ENCODE peak calls at places on chromosomes 16 and 17, in five cellular contexts. D is mesendoderm, P is gastrocnemius medialis, F is mesenchymal stem cell, T is prostate gland. N is an unnamed sample.

GRCh38 chr17:17890773-17891759 is 54.3 kb upstream of the SREBF1 start:
- DNase-seq in P (no peak), T (no peak), F (peak; percentile 76), D (peak; percentile 89), N (peak; percentile 45)

GRCh38 chr17:1555618-1556471 is 6.7 kb downstream of the PITPNA start:
- DNase-seq in F (no peak), D (no peak), P (peak; percentile 33), T (no peak), N (no peak)

GRCh38 chr16:57863434-57864160 is 61.3 kb upstream of the KIFC3 start:
- DNase-seq in P (peak; percentile 64), T (peak; percentile 63), F (peak; percentile 79), D (peak; percentile 96), N (peak; percentile 57)

GRCh38 chr17:2101448-2102257 is 46.8 kb downstream of the HIC1 start:
- DNase-seq in F (no peak), D (no peak), T (peak; percentile 91), P (no peak), N (peak; percentile 18)

GRCh38 chr17:66432996-66433556 is 130.7 kb downstream of the PRKCA start:
- DNase-seq in D (peak; percentile 41), T (no peak), F (peak; percentile 72), P (no peak), N (peak; percentile 86)

GRCh38 chr17:72476575-72476986 is 355.8 kb downstream of the SOX9 start:
- DNase-seq in F (no peak), P (no peak), T (no peak), D (peak; percentile 55), N (no peak)

GRCh38 chr17:40371261-40371929 is 6.9 kb upstream of the GJD3 start:
- DNase-seq in T (no peak), F (no peak), P (no peak), D (peak; percentile 78), N (no peak)

GRCh38 chr16:22232277-22233049 is 26.4 kb downstream of the EEF2K start:
- DNase-seq in P (no peak), F (peak; percentile 26), T (peak; percentile 78), D (no peak), N (no peak)

GRCh38 chr16:89172171-89172900 is 788 bp downstream of the CDH15 start:
- DNase-seq in T (no peak), F (no peak), P (no peak), D (no peak), N (no peak)

GRCh38 chr16:60413969-60414368 is 1622.3 kb downstream of the CDH8 start:
- DNase-seq in D (no peak), P (no peak), T (no peak), F (no peak), N (no peak)

GRCh38 chr16:24990803-24991202 is 24.4 kb downstream of the ARHGAP17 start:
- DNase-seq in F (peak; percentile 51), P (no peak), T (no peak), D (no peak), N (no peak)
- H3K4me1 ChIP-seq in F (peaks cover 18% of the 10 kb centered on the region), P (peaks cover 87% of the 10 kb centered on the region), T (peaks cover 13% of the 10 kb centered on the region), D (no peaks in the 10 kb centered on the region), N (peaks cover 23% of the 10 kb centered on the region)

DNA sequence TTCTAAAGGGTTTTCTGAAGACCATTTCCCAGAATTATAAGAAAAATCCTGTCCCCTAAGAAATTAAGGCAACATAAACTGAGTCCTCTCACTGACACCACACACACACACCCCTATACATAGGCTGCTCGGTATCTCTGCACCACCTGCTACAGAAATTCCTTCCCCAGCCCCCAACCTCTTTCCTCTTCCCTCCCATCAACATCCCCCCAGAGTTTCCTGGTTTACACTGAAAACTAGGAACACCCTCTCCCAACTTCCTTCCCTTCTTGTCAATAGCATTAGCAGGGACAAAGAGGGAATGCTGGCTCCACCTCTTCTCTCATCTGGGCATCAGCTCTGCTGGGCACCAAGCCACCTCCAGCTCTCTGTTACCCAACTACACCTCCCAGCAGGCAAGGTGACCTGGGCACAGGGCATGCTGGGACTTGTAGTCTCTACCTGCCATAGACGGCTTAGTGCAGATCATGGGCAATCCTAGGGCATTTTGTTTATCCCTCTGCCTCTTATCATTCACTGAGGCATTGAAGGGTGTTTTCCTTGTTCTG is 15.7 kb downstream of the CAVIN1 start:
- DNase-seq in P (peak; percentile 96), F (no peak), T (peak; percentile 96), D (peak; percentile 77), N (peak; percentile 67)
- H3K4me1 ChIP-seq in P (peaks cover 60% of the 10 kb centered on the region), F (peaks cover 25% of the 10 kb centered on the region), T (peaks cover 18% of the 10 kb centered on the region), D (no peaks in the 10 kb centered on the region), N (no peaks in the 10 kb centered on the region)

GRCh38 chr16:2675714-2676113 is 6.6 kb upstream of the KCTD5 start:
- DNase-seq in F (peak; percentile 59), D (no peak), T (no peak), P (no peak), N (no peak)
- H3K4me1 ChIP-seq in F (peaks cover 8% of the 10 kb centered on the region), D (no peaks in the 10 kb centered on the region), T (peaks cover 6% of the 10 kb centered on the region), P (peaks cover 27% of the 10 kb centered on the region), N (peaks cover 9% of the 10 kb centered on the region)

GRCh38 chr17:6464446-6465041 is 20.3 kb downstream of the PIMREG start:
- DNase-seq in T (no peak), P (no peak), D (no peak), F (no peak), N (no peak)
- H3K4me1 ChIP-seq in T (no peaks in the 10 kb centered on the region), P (no peaks in the 10 kb centered on the region), D (no peaks in the 10 kb centered on the region), F (peaks cover 12% of the 10 kb centered on the region), N (no peaks in the 10 kb centered on the region)

DNA sequence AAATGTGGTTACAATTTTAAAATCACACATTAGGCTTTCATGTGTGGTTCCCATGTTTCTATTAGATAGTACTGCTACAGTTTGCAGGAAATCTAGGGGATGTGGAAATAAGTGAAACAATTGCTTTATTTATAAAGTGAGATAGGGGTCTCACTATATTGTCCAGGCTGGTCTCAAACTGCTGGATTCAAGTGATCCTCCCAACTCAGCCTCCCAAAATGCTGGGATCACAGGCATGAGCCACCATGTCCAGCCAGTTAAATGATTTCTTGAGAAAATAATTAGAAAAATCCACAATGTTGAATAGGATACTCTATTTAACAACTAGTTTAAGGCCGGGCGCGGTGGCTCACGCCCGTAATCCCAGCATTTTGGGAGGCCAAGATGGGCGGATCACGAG is 42.0 kb downstream of the UBE2G1 start:
- DNase-seq in T (no peak), D (no peak), F (no peak), P (no peak), N (no peak)
- H3K4me1 ChIP-seq in T (no peaks in the 10 kb centered on the region), D (no peaks in the 10 kb centered on the region), F (peaks cover 5% of the 10 kb centered on the region), P (peaks cover 65% of the 10 kb centered on the region), N (no peaks in the 10 kb centered on the region)

DNA sequence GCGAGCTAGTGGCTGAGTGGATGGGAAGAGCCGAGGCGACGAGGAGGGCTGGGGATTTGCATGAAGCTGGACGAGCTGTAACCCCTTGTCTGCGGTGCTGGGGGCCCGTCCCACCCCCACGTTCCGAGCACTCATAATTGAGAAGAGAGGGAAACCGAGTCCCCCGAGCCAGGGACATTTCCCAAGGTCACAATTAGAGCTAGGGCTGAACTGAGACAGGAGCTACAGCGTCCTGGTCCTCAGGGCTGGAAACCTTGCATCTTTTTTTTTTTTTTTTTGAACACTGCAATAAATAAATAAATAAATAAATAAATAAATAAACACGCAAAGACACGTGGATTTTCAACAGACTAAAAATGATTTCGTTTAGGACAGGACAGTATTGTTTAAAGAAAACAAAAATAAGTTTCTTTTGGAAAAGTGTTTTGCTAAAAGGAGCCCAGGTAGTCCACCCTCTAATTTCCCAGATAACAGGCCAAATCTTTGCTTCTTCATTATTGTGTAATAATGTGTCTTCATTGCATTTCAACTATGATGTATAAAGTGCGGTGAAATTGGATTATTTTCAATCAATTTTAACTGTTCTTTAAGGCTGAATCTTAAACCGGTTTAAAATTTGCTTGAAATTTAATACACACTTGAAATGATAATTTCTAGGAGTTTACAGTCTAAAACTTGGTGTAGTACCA is 992 bp downstream of the GDPD1 start:
- DNase-seq in D (no peak), F (no peak), T (no peak), P (no peak), N (peak; percentile 45)
- H3K4me1 ChIP-seq in D (no peaks in the 10 kb centered on the region), F (no peaks in the 10 kb centered on the region), T (no peaks in the 10 kb centered on the region), P (peaks cover 4% of the 10 kb centered on the region), N (no peaks in the 10 kb centered on the region)

GRCh38 chr17:19264681-19265080 is 27.5 kb downstream of the EPN2 start:
- DNase-seq in P (no peak), T (no peak), D (no peak), F (no peak), N (no peak)

GRCh38 chr17:19265755-19266154 is 28.6 kb downstream of the EPN2 start:
- DNase-seq in P (peak; percentile 48), T (no peak), D (no peak), F (no peak), N (no peak)

GRCh38 chr17:19264277-19264676 is 27.1 kb downstream of the EPN2 start:
- DNase-seq in T (no peak), F (no peak), D (no peak), P (no peak), N (no peak)

GRCh38 chr17:19262650-19263620 is 25.8 kb downstream of the EPN2 start:
- DNase-seq in T (no peak), F (peak; percentile 89), D (no peak), P (no peak), N (no peak)

DNA sequence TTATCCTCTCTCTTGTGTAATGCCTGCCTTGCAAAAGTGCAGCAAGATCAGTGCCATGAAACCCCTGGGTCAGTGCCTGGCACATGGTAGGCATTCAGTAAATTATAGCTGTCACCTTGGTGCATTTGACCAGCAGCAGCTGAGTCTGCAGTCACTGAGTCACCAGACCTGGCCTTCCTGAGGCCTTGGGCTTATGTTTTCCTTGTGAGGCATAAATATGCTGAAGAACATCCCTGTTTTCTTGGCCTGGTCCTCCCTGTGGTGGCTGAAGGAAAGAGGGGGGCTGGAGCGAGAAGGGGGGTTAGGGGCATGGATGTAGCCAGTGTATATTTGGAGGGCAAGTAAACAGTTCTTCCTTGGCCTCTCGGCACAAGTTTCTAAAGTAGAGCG is 26.4 kb downstream of the EPN2 start:
- DNase-seq in T (no peak), D (no peak), P (peak; percentile 92), F (peak; percentile 77), N (no peak)
- H3K4me1 ChIP-seq in T (peaks cover 36% of the 10 kb centered on the region), D (no peaks in the 10 kb centered on the region), P (peaks cover 71% of the 10 kb centered on the region), F (peaks cover 32% of the 10 kb centered on the region), N (no peaks in the 10 kb centered on the region)